ENCODE peak calls at places on chromosomes 11 and 22, in seven cellular contexts. L is NCI-H2081, C is hypothalamus, X is ELF-1, S is activated gamma-delta T cell treated with Interleukin-2 at 50 U/mL for 16 hours, T is mesenchymal stem cell, K is MG63. M is an unnamed sample.

GRCh38 chr11:110349109-110349996 is 52.9 kb upstream of the RDX start:
- DNase-seq in X (peak), L (no peak), K (no peak), T (no peak), C (no peak), S (no peak), M (no peak)

GRCh38 chr22:21947040-21948014 is 5.3 kb downstream of the PPM1F start:
- DNase-seq in X (peak), T (peak), S (no peak), C (no peak), K (no peak), L (no peak), M (peak)

GRCh38 chr11:119734788-119735187 is 5.8 kb upstream of the NECTIN1 start:
- DNase-seq in T (no peak), K (no peak), X (no peak), L (peak), S (no peak), C (no peak), M (no peak)

GRCh38 chr11:61071208-61071681 is 31.0 kb upstream of the CD5 start:
- DNase-seq in K (no peak), C (no peak), L (no peak), S (peak), T (no peak), X (no peak), M (no peak)

GRCh38 chr22:38513063-38513462 is 7.0 kb upstream of the DDX17 start:
- DNase-seq in S (peak), T (no peak), L (no peak), X (peak), C (no peak), K (no peak), M (peak)

GRCh38 chr22:46581580-46582244 is 38.5 kb upstream of the GRAMD4 start:
- DNase-seq in K (no peak), C (no peak), T (no peak), L (no peak), S (no peak), X (no peak), M (no peak)

GRCh38 chr11:102516179-102516578 is 14.4 kb downstream of the MMP7 start:
- DNase-seq in X (no peak), K (no peak), S (no peak), C (no peak), L (no peak), T (no peak), M (no peak)

GRCh38 chr22:48748113-48748859 is 1079.4 kb downstream of the BRD1 start:
- DNase-seq in S (no peak), T (no peak), K (no peak), L (no peak), X (no peak), C (no peak), M (no peak)

GRCh38 chr11:27296406-27296994 is 66.5 kb downstream of the CCDC34 start:
- DNase-seq in C (no peak), X (no peak), S (no peak), T (peak), K (no peak), L (peak), M (peak)

GRCh38 chr22:37181681-37182080 is 6.4 kb downstream of the C1QTNF6 start:
- DNase-seq in X (no peak), T (no peak), L (no peak), K (no peak), C (no peak), S (no peak), M (no peak)

GRCh38 chr22:30297276-30298004 is 8.1 kb upstream of the CASTOR1 start:
- DNase-seq in L (no peak), C (no peak), X (no peak), T (no peak), K (no peak), S (no peak), M (no peak)

GRCh38 chr11:61791737-61792309 is 576 bp downstream of the TMEM258 start:
- DNase-seq in T (peak), L (peak), X (peak), C (peak), S (no peak), K (peak), M (peak)

GRCh38 chr11:15991174-15991655 is 365.1 kb downstream of the SOX6 start:
- DNase-seq in K (no peak), L (no peak), C (no peak), T (no peak), S (no peak), X (no peak), M (no peak)

GRCh38 chr11:66559141-66559861 is 9.1 kb downstream of the CTSF start:
- DNase-seq in K (no peak), S (no peak), X (no peak), L (no peak), C (no peak), T (no peak), M (peak)

GRCh38 chr11:8989411-8989810 is 14.4 kb downstream of the NRIP3 start:
- DNase-seq in K (no peak), S (no peak), C (no peak), L (no peak), T (peak), X (no peak), M (peak)

GRCh38 chr22:49129736-49130135 is 697.9 kb downstream of the BRD1 start:
- DNase-seq in K (no peak), C (no peak), L (no peak), X (no peak), S (no peak), T (no peak), M (no peak)

GRCh38 chr11:31240340-31240904 is 129.1 kb downstream of the DCDC1 start:
- DNase-seq in C (no peak), X (peak), L (peak), S (no peak), K (peak), T (peak), M (peak)

GRCh38 chr11:434496-434895 is 7.3 kb downstream of the ANO9 start:
- DNase-seq in T (no peak), K (no peak), C (no peak), S (no peak), L (no peak), X (no peak), M (no peak)

GRCh38 chr11:13183094-13183825 is 94.3 kb upstream of the BMAL1 start:
- DNase-seq in K (no peak), T (peak), L (peak), S (no peak), C (no peak), X (no peak), M (no peak)

GRCh38 chr22:44419429-44419828 is 78.6 kb downstream of the RTL6 start:
- DNase-seq in C (no peak), X (no peak), L (no peak), S (no peak), T (no peak), K (no peak), M (no peak)

GRCh38 chr22:38872831-38873248 is 824 bp upstream of the CBX6 start:
- DNase-seq in T (peak), L (peak), S (no peak), K (peak), X (no peak), C (peak), M (peak)

GRCh38 chr11:112128483-112129121 is 35.3 kb downstream of the IL18 start:
- DNase-seq in C (no peak), K (peak), S (no peak), L (peak), X (no peak), T (peak), M (no peak)

GRCh38 chr11:61917357-61918109 is at the start of gene RAB3IL1:
- DNase-seq in K (peak), C (peak), X (peak), T (peak), L (no peak), S (no peak), M (peak)

GRCh38 chr11:57584341-57584740 is 13.1 kb upstream of the SERPING1 start:
- DNase-seq in C (no peak), X (peak), L (no peak), T (no peak), K (no peak), S (no peak), M (no peak)

GRCh38 chr22:33050614-33051230 is 7.5 kb downstream of the SYN3 start:
- DNase-seq in T (no peak), S (no peak), K (no peak), L (no peak), C (no peak), X (no peak), M (no peak)

GRCh38 chr22:42994917-42995562 is 19.9 kb downstream of the PACSIN2 start:
- DNase-seq in X (no peak), C (no peak), S (no peak), L (no peak), T (peak), K (peak), M (no peak)

GRCh38 chr11:35953081-35953480 is 9.2 kb downstream of the LDLRAD3 start:
- DNase-seq in K (no peak), L (peak), T (no peak), X (no peak), C (peak), S (no peak), M (no peak)

M was measured in K562.